ENCODE peak calls at places on chromosome 4, in nine cellular contexts. One of them, this sample, is unnamed. For H3K36me3, the result is how much of the 10 kb centered on the place peaks cover.

GRCh38 chr4:54100607-54101189 is 735 bp downstream of the GSX2 start:
- DNase-seq in CD8-positive, alpha-beta memory T cell: no peak
- DNase-seq in cardiac muscle cell: no peak
- DNase-seq in mucosa of descending colon: no peak
- DNase-seq in prostate gland: no peak
- DNase-seq in fibroblast of lung: no peak
- DNase-seq in CD8-positive, alpha-beta T cell: no peak
- DNase-seq in lung: no peak
- DNase-seq in left ventricle myocardium inferior: no peak
- DNase-seq in this sample: peak

GRCh38 chr4:155578726-155579385 is 87.8 kb upstream of the GUCY1A1 start:
- DNase-seq in CD8-positive, alpha-beta T cell: no peak
- DNase-seq in lung: no peak
- DNase-seq in fibroblast of lung: no peak
- DNase-seq in prostate gland: no peak
- DNase-seq in mucosa of descending colon: peak
- DNase-seq in left ventricle myocardium inferior: no peak
- DNase-seq in CD8-positive, alpha-beta memory T cell: no peak
- DNase-seq in cardiac muscle cell: peak
- DNase-seq in this sample: no peak

GRCh38 chr4:99209671-99210070 is 9.4 kb downstream of the ADH6 start:
- DNase-seq in CD8-positive, alpha-beta T cell: no peak
- DNase-seq in lung: no peak
- DNase-seq in prostate gland: no peak
- DNase-seq in fibroblast of lung: no peak
- DNase-seq in mucosa of descending colon: no peak
- DNase-seq in left ventricle myocardium inferior: no peak
- DNase-seq in cardiac muscle cell: peak
- DNase-seq in CD8-positive, alpha-beta memory T cell: no peak
- DNase-seq in this sample: no peak

GRCh38 chr4:55395218-55395528 is 584 bp upstream of the TMEM165 start:
- DNase-seq in CD8-positive, alpha-beta T cell: no peak
- DNase-seq in cardiac muscle cell: no peak
- DNase-seq in fibroblast of lung: no peak
- DNase-seq in lung: no peak
- DNase-seq in prostate gland: no peak
- DNase-seq in left ventricle myocardium inferior: no peak
- DNase-seq in mucosa of descending colon: no peak
- DNase-seq in CD8-positive, alpha-beta memory T cell: no peak
- DNase-seq in this sample: no peak

GRCh38 chr4:41156574-41156973 is 57.8 kb downstream of the APBB2 start:
- DNase-seq in cardiac muscle cell: peak
- DNase-seq in left ventricle myocardium inferior: no peak
- DNase-seq in mucosa of descending colon: no peak
- DNase-seq in fibroblast of lung: peak
- DNase-seq in CD8-positive, alpha-beta memory T cell: no peak
- DNase-seq in prostate gland: no peak
- DNase-seq in lung: no peak
- DNase-seq in CD8-positive, alpha-beta T cell: no peak
- DNase-seq in this sample: no peak

GRCh38 chr4:113972781-113973180 is 6.7 kb downstream of the ARSJ start:
- DNase-seq in fibroblast of lung: no peak
- DNase-seq in left ventricle myocardium inferior: no peak
- DNase-seq in mucosa of descending colon: no peak
- DNase-seq in lung: no peak
- DNase-seq in cardiac muscle cell: no peak
- DNase-seq in CD8-positive, alpha-beta T cell: no peak
- DNase-seq in prostate gland: no peak
- DNase-seq in CD8-positive, alpha-beta memory T cell: no peak
- DNase-seq in this sample: no peak

GRCh38 chr4:52037730-52038108 is 380 bp downstream of the SGCB start:
- DNase-seq in prostate gland: no peak
- DNase-seq in fibroblast of lung: peak
- DNase-seq in CD8-positive, alpha-beta memory T cell: no peak
- DNase-seq in left ventricle myocardium inferior: peak
- DNase-seq in mucosa of descending colon: no peak
- DNase-seq in cardiac muscle cell: peak
- DNase-seq in CD8-positive, alpha-beta T cell: no peak
- DNase-seq in lung: peak
- DNase-seq in this sample: peak

GRCh38 chr4:105092356-105092755 is 54.3 kb upstream of the TET2 start:
- DNase-seq in prostate gland: peak
- DNase-seq in CD8-positive, alpha-beta T cell: no peak
- DNase-seq in cardiac muscle cell: peak
- DNase-seq in left ventricle myocardium inferior: no peak
- DNase-seq in CD8-positive, alpha-beta memory T cell: no peak
- DNase-seq in fibroblast of lung: peak
- DNase-seq in lung: no peak
- DNase-seq in mucosa of descending colon: peak
- DNase-seq in this sample: no peak

GRCh38 chr4:35836591-35836990 is 407.7 kb downstream of the ARAP2 start:
- DNase-seq in prostate gland: no peak
- DNase-seq in fibroblast of lung: no peak
- DNase-seq in mucosa of descending colon: no peak
- DNase-seq in CD8-positive, alpha-beta memory T cell: no peak
- DNase-seq in left ventricle myocardium inferior: no peak
- DNase-seq in lung: no peak
- DNase-seq in CD8-positive, alpha-beta T cell: no peak
- DNase-seq in cardiac muscle cell: no peak
- DNase-seq in this sample: no peak

GRCh38 chr4:52103314-52103713 is 52.2 kb downstream of the SPATA18 start:
- DNase-seq in lung: no peak
- DNase-seq in cardiac muscle cell: peak
- DNase-seq in fibroblast of lung: peak
- DNase-seq in CD8-positive, alpha-beta T cell: no peak
- DNase-seq in CD8-positive, alpha-beta memory T cell: no peak
- DNase-seq in left ventricle myocardium inferior: no peak
- DNase-seq in prostate gland: no peak
- DNase-seq in mucosa of descending colon: no peak
- DNase-seq in this sample: peak

GRCh38 chr4:6591305-6591704 is 16.3 kb downstream of the MAN2B2 start:
- DNase-seq in CD8-positive, alpha-beta T cell: no peak
- DNase-seq in lung: no peak
- DNase-seq in CD8-positive, alpha-beta memory T cell: no peak
- DNase-seq in left ventricle myocardium inferior: no peak
- DNase-seq in cardiac muscle cell: no peak
- DNase-seq in mucosa of descending colon: no peak
- DNase-seq in fibroblast of lung: no peak
- DNase-seq in prostate gland: no peak
- DNase-seq in this sample: peak

GRCh38 chr4:3077796-3078195 is 3.3 kb downstream of the HTT start:
- DNase-seq in lung: no peak
- DNase-seq in CD8-positive, alpha-beta memory T cell: no peak
- DNase-seq in fibroblast of lung: no peak
- DNase-seq in cardiac muscle cell: no peak
- DNase-seq in mucosa of descending colon: peak
- DNase-seq in left ventricle myocardium inferior: no peak
- DNase-seq in prostate gland: no peak
- DNase-seq in CD8-positive, alpha-beta T cell: no peak
- DNase-seq in this sample: peak

GRCh38 chr4:7985072-7985471 is 45.4 kb upstream of the AFAP1 start:
- DNase-seq in CD8-positive, alpha-beta T cell: no peak
- DNase-seq in prostate gland: no peak
- DNase-seq in CD8-positive, alpha-beta memory T cell: no peak
- DNase-seq in fibroblast of lung: no peak
- DNase-seq in cardiac muscle cell: no peak
- DNase-seq in mucosa of descending colon: no peak
- DNase-seq in left ventricle myocardium inferior: no peak
- DNase-seq in lung: no peak
- DNase-seq in this sample: no peak

GRCh38 chr4:6225469-6225868 is 25.1 kb upstream of the JAKMIP1 start:
- DNase-seq in cardiac muscle cell: peak
- DNase-seq in prostate gland: no peak
- DNase-seq in lung: no peak
- DNase-seq in CD8-positive, alpha-beta T cell: no peak
- DNase-seq in fibroblast of lung: peak
- DNase-seq in CD8-positive, alpha-beta memory T cell: no peak
- DNase-seq in mucosa of descending colon: peak
- DNase-seq in left ventricle myocardium inferior: no peak
- DNase-seq in this sample: peak

GRCh38 chr4:144410230-144410783 is 235.6 kb upstream of the HHIP start:
- DNase-seq in lung: no peak
- DNase-seq in left ventricle myocardium inferior: no peak
- DNase-seq in cardiac muscle cell: no peak
- DNase-seq in CD8-positive, alpha-beta T cell: no peak
- DNase-seq in mucosa of descending colon: no peak
- DNase-seq in fibroblast of lung: no peak
- DNase-seq in prostate gland: no peak
- DNase-seq in CD8-positive, alpha-beta memory T cell: no peak
- DNase-seq in this sample: no peak

GRCh38 chr4:118190903-118191302 is 156.6 kb downstream of the NDST3 start:
- DNase-seq in CD8-positive, alpha-beta T cell: no peak
- DNase-seq in lung: no peak
- DNase-seq in CD8-positive, alpha-beta memory T cell: no peak
- DNase-seq in mucosa of descending colon: no peak
- DNase-seq in fibroblast of lung: no peak
- DNase-seq in prostate gland: no peak
- DNase-seq in left ventricle myocardium inferior: no peak
- DNase-seq in cardiac muscle cell: no peak
- DNase-seq in this sample: no peak

DNA sequence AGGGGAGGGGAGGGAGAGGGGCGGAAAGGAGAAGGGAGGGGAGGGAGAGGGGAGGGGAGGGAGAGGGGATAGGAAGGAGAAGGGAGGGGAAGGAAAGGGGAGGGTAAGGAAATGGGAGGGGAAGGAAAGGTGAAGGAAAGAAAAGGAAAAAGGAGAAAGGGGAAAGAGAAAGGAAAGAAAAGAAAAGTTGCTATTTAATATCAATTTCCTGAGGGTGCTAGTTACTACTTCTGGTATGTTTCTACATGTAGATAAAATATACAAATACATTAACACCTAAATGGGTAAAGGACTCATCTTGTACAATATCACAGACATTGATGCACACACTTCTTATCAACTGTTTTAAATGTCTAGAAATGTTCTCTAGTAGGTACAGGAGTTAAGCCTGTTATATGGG is 22.6 kb downstream of the ANXA5 start:
- DNase-seq in cardiac muscle cell: no peak
- DNase-seq in prostate gland: no peak
- DNase-seq in fibroblast of lung: no peak
- DNase-seq in mucosa of descending colon: no peak
- DNase-seq in left ventricle myocardium inferior: no peak
- DNase-seq in CD8-positive, alpha-beta memory T cell: no peak
- DNase-seq in lung: no peak
- DNase-seq in CD8-positive, alpha-beta T cell: no peak
- DNase-seq in this sample: no peak
- H3K36me3 ChIP-seq in cardiac muscle cell: under half
- H3K36me3 ChIP-seq in prostate gland: under half
- H3K36me3 ChIP-seq in fibroblast of lung: under half
- H3K36me3 ChIP-seq in mucosa of descending colon: under half
- H3K36me3 ChIP-seq in left ventricle myocardium inferior: half or more
- H3K36me3 ChIP-seq in CD8-positive, alpha-beta memory T cell: under half
- H3K36me3 ChIP-seq in lung: under half
- H3K36me3 ChIP-seq in CD8-positive, alpha-beta T cell: under half
- H3K36me3 ChIP-seq in this sample: under half

GRCh38 chr4:110712486-110712885 is 89.6 kb upstream of the PITX2 start:
- DNase-seq in prostate gland: no peak
- DNase-seq in fibroblast of lung: no peak
- DNase-seq in cardiac muscle cell: no peak
- DNase-seq in CD8-positive, alpha-beta T cell: no peak
- DNase-seq in CD8-positive, alpha-beta memory T cell: no peak
- DNase-seq in left ventricle myocardium inferior: no peak
- DNase-seq in lung: no peak
- DNase-seq in mucosa of descending colon: no peak
- DNase-seq in this sample: no peak
- H3K36me3 ChIP-seq in prostate gland: under half
- H3K36me3 ChIP-seq in fibroblast of lung: under half
- H3K36me3 ChIP-seq in cardiac muscle cell: under half
- H3K36me3 ChIP-seq in CD8-positive, alpha-beta T cell: under half
- H3K36me3 ChIP-seq in CD8-positive, alpha-beta memory T cell: under half
- H3K36me3 ChIP-seq in left ventricle myocardium inferior: under half
- H3K36me3 ChIP-seq in lung: under half
- H3K36me3 ChIP-seq in mucosa of descending colon: under half
- H3K36me3 ChIP-seq in this sample: under half

GRCh38 chr4:182905038-182905437 is 12.1 kb downstream of the DCTD start:
- DNase-seq in left ventricle myocardium inferior: no peak
- DNase-seq in CD8-positive, alpha-beta memory T cell: no peak
- DNase-seq in fibroblast of lung: no peak
- DNase-seq in lung: no peak
- DNase-seq in prostate gland: no peak
- DNase-seq in mucosa of descending colon: no peak
- DNase-seq in CD8-positive, alpha-beta T cell: no peak
- DNase-seq in cardiac muscle cell: peak
- DNase-seq in this sample: no peak

GRCh38 chr4:182906786-182907185 is 10.4 kb downstream of the DCTD start:
- DNase-seq in cardiac muscle cell: no peak
- DNase-seq in mucosa of descending colon: no peak
- DNase-seq in lung: no peak
- DNase-seq in fibroblast of lung: no peak
- DNase-seq in left ventricle myocardium inferior: no peak
- DNase-seq in prostate gland: no peak
- DNase-seq in CD8-positive, alpha-beta T cell: no peak
- DNase-seq in CD8-positive, alpha-beta memory T cell: no peak
- DNase-seq in this sample: no peak

GRCh38 chr4:182904271-182904761 is 12.9 kb downstream of the DCTD start:
- DNase-seq in fibroblast of lung: no peak
- DNase-seq in cardiac muscle cell: peak
- DNase-seq in lung: no peak
- DNase-seq in left ventricle myocardium inferior: no peak
- DNase-seq in mucosa of descending colon: no peak
- DNase-seq in CD8-positive, alpha-beta memory T cell: no peak
- DNase-seq in prostate gland: no peak
- DNase-seq in CD8-positive, alpha-beta T cell: no peak
- DNase-seq in this sample: no peak

GRCh38 chr4:182901337-182901736 is 15.8 kb downstream of the DCTD start:
- DNase-seq in left ventricle myocardium inferior: no peak
- DNase-seq in CD8-positive, alpha-beta memory T cell: no peak
- DNase-seq in CD8-positive, alpha-beta T cell: no peak
- DNase-seq in mucosa of descending colon: no peak
- DNase-seq in cardiac muscle cell: no peak
- DNase-seq in fibroblast of lung: no peak
- DNase-seq in prostate gland: no peak
- DNase-seq in lung: no peak
- DNase-seq in this sample: no peak

GRCh38 chr4:182903013-182903412 is 14.2 kb downstream of the DCTD start:
- DNase-seq in cardiac muscle cell: no peak
- DNase-seq in fibroblast of lung: no peak
- DNase-seq in mucosa of descending colon: no peak
- DNase-seq in prostate gland: no peak
- DNase-seq in CD8-positive, alpha-beta memory T cell: no peak
- DNase-seq in left ventricle myocardium inferior: no peak
- DNase-seq in CD8-positive, alpha-beta T cell: no peak
- DNase-seq in lung: no peak
- DNase-seq in this sample: no peak
- H3K36me3 ChIP-seq in cardiac muscle cell: under half
- H3K36me3 ChIP-seq in fibroblast of lung: under half
- H3K36me3 ChIP-seq in mucosa of descending colon: under half
- H3K36me3 ChIP-seq in prostate gland: under half
- H3K36me3 ChIP-seq in CD8-positive, alpha-beta memory T cell: under half
- H3K36me3 ChIP-seq in left ventricle myocardium inferior: half or more
- H3K36me3 ChIP-seq in CD8-positive, alpha-beta T cell: under half
- H3K36me3 ChIP-seq in lung: under half
- H3K36me3 ChIP-seq in this sample: under half

DNA sequence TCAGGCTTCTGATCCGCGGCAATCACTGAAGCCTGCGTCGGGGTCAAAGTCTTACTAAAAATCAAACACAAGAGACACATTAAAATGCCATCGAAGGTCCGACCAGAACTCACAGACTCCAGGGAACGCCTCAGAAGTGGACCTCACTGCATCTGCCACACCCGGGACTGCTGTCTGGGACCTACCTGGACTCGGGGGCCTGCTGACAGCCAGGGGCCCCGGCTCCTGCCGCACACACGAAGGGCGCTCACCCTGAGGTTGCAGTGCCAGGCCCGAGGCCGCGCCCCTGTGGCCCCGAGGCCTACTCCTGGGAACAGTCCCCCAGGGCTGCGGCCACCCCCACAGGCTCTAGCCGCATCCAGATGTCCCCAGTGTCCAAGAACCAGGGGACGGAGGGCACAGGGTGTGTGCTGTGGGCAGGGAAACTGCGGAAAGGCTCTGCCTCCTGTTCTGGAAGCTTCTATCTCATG is 7.4 kb downstream of the CTBP1 start:
- DNase-seq in left ventricle myocardium inferior: peak
- DNase-seq in lung: no peak
- DNase-seq in CD8-positive, alpha-beta memory T cell: no peak
- DNase-seq in prostate gland: no peak
- DNase-seq in cardiac muscle cell: no peak
- DNase-seq in fibroblast of lung: no peak
- DNase-seq in CD8-positive, alpha-beta T cell: no peak
- DNase-seq in mucosa of descending colon: peak
- DNase-seq in this sample: no peak
- H3K36me3 ChIP-seq in left ventricle myocardium inferior: under half
- H3K36me3 ChIP-seq in lung: under half
- H3K36me3 ChIP-seq in CD8-positive, alpha-beta memory T cell: under half
- H3K36me3 ChIP-seq in prostate gland: under half
- H3K36me3 ChIP-seq in cardiac muscle cell: under half
- H3K36me3 ChIP-seq in fibroblast of lung: under half
- H3K36me3 ChIP-seq in CD8-positive, alpha-beta T cell: under half
- H3K36me3 ChIP-seq in mucosa of descending colon: under half
- H3K36me3 ChIP-seq in this sample: under half

This sample was measured in Karpas-422.